ENCODE peak calls at places on chromosomes 11 and 22, in six cellular contexts. H, E, Q, J, W and O are unnamed samples.

GRCh38 chr11:100536979-100537378 is 150.1 kb upstream of the ARHGAP42 start:
- DNase-seq in Q (no peak), W (no peak), E (no peak), H (no peak), J (no peak), O (no peak)

GRCh38 chr11:2424811-2425495 is 19.4 kb downstream of the TRPM5 start:
- DNase-seq in W (no peak), J (no peak), E (no peak), H (peak), Q (no peak), O (no peak)

GRCh38 chr11:70111269-70112016 is 33.3 kb downstream of the ANO1 start:
- DNase-seq in H (peak), W (peak), Q (no peak), J (no peak), E (no peak), O (no peak)

GRCh38 chr11:78344114-78344513 is 73.5 kb downstream of the GAB2 start:
- DNase-seq in W (no peak), H (no peak), E (no peak), J (no peak), Q (no peak), O (no peak)

GRCh38 chr11:12174145-12175143 is 64.1 kb downstream of the MICAL2 start:
- DNase-seq in J (no peak), W (no peak), E (peak), Q (no peak), H (no peak), O (no peak)

GRCh38 chr11:4830909-4831308 is 9.8 kb downstream of the OR51F2 start:
- DNase-seq in Q (no peak), J (no peak), E (no peak), W (no peak), H (no peak), O (no peak)

GRCh38 chr22:31477329-31477728 is 12.3 kb downstream of the EIF4ENIF1 start:
- DNase-seq in W (no peak), E (no peak), Q (no peak), H (no peak), J (no peak), O (no peak)

GRCh38 chr22:46348099-46348695 is 12.7 kb downstream of the TRMU start:
- DNase-seq in J (no peak), Q (no peak), W (no peak), E (no peak), H (no peak), O (no peak)

GRCh38 chr11:27722117-27722844 is 22.0 kb upstream of the BDNF start:
- DNase-seq in E (no peak), J (no peak), Q (no peak), H (no peak), W (peak), O (no peak)

GRCh38 chr22:39932918-39933649 is 27.1 kb upstream of the TMA7B start:
- DNase-seq in Q (no peak), W (no peak), H (peak), E (no peak), J (no peak), O (no peak)

GRCh38 chr22:26485013-26485412 is 1.3 kb downstream of the SRRD start:
- DNase-seq in E (no peak), J (no peak), H (no peak), Q (no peak), W (no peak), O (no peak)

GRCh38 chr11:1830500-1831223 is 4.1 kb upstream of the SYT8 start:
- DNase-seq in W (no peak), E (no peak), Q (no peak), J (no peak), H (peak), O (no peak)

GRCh38 chr22:31104869-31105268 is 2.5 kb downstream of the SELENOM start:
- DNase-seq in J (no peak), E (no peak), W (no peak), H (no peak), Q (no peak), O (no peak)

GRCh38 chr11:121964591-121964990 is 151.4 kb downstream of the BLID start:
- DNase-seq in H (no peak), E (peak), Q (no peak), J (no peak), W (peak), O (no peak)

GRCh38 chr22:47564651-47565050 is 802.2 kb downstream of the TBC1D22A start:
- DNase-seq in J (no peak), H (no peak), Q (no peak), E (no peak), W (peak), O (no peak)

GRCh38 chr11:64233913-64234839 is at the start of gene VEGFB:
- DNase-seq in W (peak), J (peak), Q (no peak), E (peak), H (peak), O (no peak)

GRCh38 chr11:398826-399225 is 4.8 kb downstream of the PKP3 start:
- DNase-seq in J (no peak), W (no peak), E (no peak), H (peak), Q (no peak), O (no peak)